ENCODE peak calls at places on chromosomes 3 and 15, in four cellular contexts. One of them, this sample, is unnamed.

GRCh38 chr3:141632779-141633374 is 105.2 kb upstream of the RNF7 start:
- DNase-seq in CD8-positive, alpha-beta T cell: no peak
- DNase-seq in cardiac muscle cell: no peak
- DNase-seq in esophagus squamous epithelium: no peak
- DNase-seq in this sample: no peak

GRCh38 chr3:146177986-146178385 is 17.0 kb upstream of the PLOD2 start:
- DNase-seq in CD8-positive, alpha-beta T cell: no peak
- DNase-seq in esophagus squamous epithelium: no peak
- DNase-seq in cardiac muscle cell: no peak
- DNase-seq in this sample: no peak

GRCh38 chr15:61750271-61751084 is 309.8 kb downstream of the VPS13C start:
- DNase-seq in esophagus squamous epithelium: no peak
- DNase-seq in cardiac muscle cell: no peak
- DNase-seq in CD8-positive, alpha-beta T cell: no peak
- DNase-seq in this sample: no peak

GRCh38 chr15:72864681-72865080 is 81.1 kb upstream of the ADPGK start:
- DNase-seq in esophagus squamous epithelium: no peak
- DNase-seq in CD8-positive, alpha-beta T cell: no peak
- DNase-seq in cardiac muscle cell: no peak
- DNase-seq in this sample: no peak

GRCh38 chr15:55133972-55134371 is 62.8 kb downstream of the RSL24D1 start:
- DNase-seq in cardiac muscle cell: no peak
- DNase-seq in esophagus squamous epithelium: no peak
- DNase-seq in CD8-positive, alpha-beta T cell: no peak
- DNase-seq in this sample: no peak

GRCh38 chr3:177665122-177665808 is 468.0 kb upstream of the TBL1XR1 start:
- DNase-seq in esophagus squamous epithelium: no peak
- DNase-seq in cardiac muscle cell: peak; percentile 28
- DNase-seq in CD8-positive, alpha-beta T cell: no peak
- DNase-seq in this sample: no peak

GRCh38 chr3:50616770-50617095 is 218 bp upstream of the MAPKAPK3 start:
- DNase-seq in esophagus squamous epithelium: peak; percentile 65
- DNase-seq in CD8-positive, alpha-beta T cell: peak; percentile 95
- DNase-seq in cardiac muscle cell: peak; percentile 91
- DNase-seq in this sample: peak; percentile 96

GRCh38 chr15:100903191-100903590 is 16.0 kb upstream of the LRRK1 start:
- DNase-seq in esophagus squamous epithelium: no peak
- DNase-seq in CD8-positive, alpha-beta T cell: no peak
- DNase-seq in cardiac muscle cell: no peak
- DNase-seq in this sample: no peak

GRCh38 chr3:105606052-105606451 is 239.3 kb downstream of the ALCAM start:
- DNase-seq in esophagus squamous epithelium: no peak
- DNase-seq in cardiac muscle cell: peak; percentile 29
- DNase-seq in CD8-positive, alpha-beta T cell: no peak
- DNase-seq in this sample: no peak

GRCh38 chr3:169836942-169837275 is 24.2 kb upstream of the LRRC34 start:
- DNase-seq in esophagus squamous epithelium: no peak
- DNase-seq in cardiac muscle cell: no peak
- DNase-seq in CD8-positive, alpha-beta T cell: no peak
- DNase-seq in this sample: no peak

GRCh38 chr3:143081844-143082778 is 37.5 kb upstream of the CHST2 start:
- DNase-seq in CD8-positive, alpha-beta T cell: no peak
- DNase-seq in esophagus squamous epithelium: peak; percentile 1
- DNase-seq in cardiac muscle cell: no peak
- DNase-seq in this sample: no peak

GRCh38 chr15:33810806-33811205 is 157.5 kb upstream of the CHRM5 start:
- DNase-seq in CD8-positive, alpha-beta T cell: no peak
- DNase-seq in cardiac muscle cell: no peak
- DNase-seq in esophagus squamous epithelium: no peak
- DNase-seq in this sample: no peak

GRCh38 chr3:74267583-74268184 is 346.8 kb downstream of the CNTN3 start:
- DNase-seq in cardiac muscle cell: peak; percentile 79
- DNase-seq in esophagus squamous epithelium: no peak
- DNase-seq in CD8-positive, alpha-beta T cell: no peak
- DNase-seq in this sample: no peak

GRCh38 chr3:48552111-48552911 is 4.3 kb downstream of the PFKFB4 start:
- DNase-seq in esophagus squamous epithelium: no peak
- DNase-seq in cardiac muscle cell: no peak
- DNase-seq in CD8-positive, alpha-beta T cell: no peak
- DNase-seq in this sample: no peak

GRCh38 chr3:124859025-124859424 is 28.1 kb downstream of the ITGB5 start:
- DNase-seq in cardiac muscle cell: peak; percentile 49
- DNase-seq in esophagus squamous epithelium: no peak
- DNase-seq in CD8-positive, alpha-beta T cell: no peak
- DNase-seq in this sample: no peak

GRCh38 chr15:55241895-55242294 is 45.2 kb upstream of the RSL24D1 start:
- DNase-seq in cardiac muscle cell: peak; percentile 32
- DNase-seq in esophagus squamous epithelium: no peak
- DNase-seq in CD8-positive, alpha-beta T cell: no peak
- DNase-seq in this sample: no peak

GRCh38 chr3:77342688-77343087 is 302.8 kb downstream of the ROBO2 start:
- DNase-seq in CD8-positive, alpha-beta T cell: no peak
- DNase-seq in esophagus squamous epithelium: no peak
- DNase-seq in cardiac muscle cell: no peak
- DNase-seq in this sample: no peak

GRCh38 chr15:77784361-77785292 is 151.9 kb upstream of the LINGO1 start:
- DNase-seq in CD8-positive, alpha-beta T cell: no peak
- DNase-seq in esophagus squamous epithelium: no peak
- DNase-seq in cardiac muscle cell: peak; percentile 30
- DNase-seq in this sample: no peak

GRCh38 chr3:128550471-128551126 is 57.6 kb upstream of the GATA2 start:
- DNase-seq in cardiac muscle cell: no peak
- DNase-seq in esophagus squamous epithelium: no peak
- DNase-seq in CD8-positive, alpha-beta T cell: no peak
- DNase-seq in this sample: no peak

GRCh38 chr3:128482857-128483656 is 9.9 kb downstream of the GATA2 start:
- DNase-seq in CD8-positive, alpha-beta T cell: no peak
- DNase-seq in cardiac muscle cell: peak; percentile 70
- DNase-seq in esophagus squamous epithelium: no peak
- DNase-seq in this sample: no peak

GRCh38 chr3:114408763-114409162 is 114.9 kb downstream of the TIGIT start:
- DNase-seq in cardiac muscle cell: no peak
- DNase-seq in CD8-positive, alpha-beta T cell: no peak
- DNase-seq in esophagus squamous epithelium: no peak
- DNase-seq in this sample: no peak

GRCh38 chr3:76753599-76753998 is 286.3 kb upstream of the ROBO2 start:
- DNase-seq in CD8-positive, alpha-beta T cell: no peak
- DNase-seq in cardiac muscle cell: no peak
- DNase-seq in esophagus squamous epithelium: no peak
- DNase-seq in this sample: no peak

GRCh38 chr3:187799942-187800637 is 54.8 kb upstream of the BCL6 start:
- DNase-seq in CD8-positive, alpha-beta T cell: no peak
- DNase-seq in esophagus squamous epithelium: no peak
- DNase-seq in cardiac muscle cell: no peak
- DNase-seq in this sample: no peak

GRCh38 chr3:57646723-57647122 is 46.2 kb downstream of the DENND6A start:
- DNase-seq in cardiac muscle cell: peak; percentile 67
- DNase-seq in esophagus squamous epithelium: no peak
- DNase-seq in CD8-positive, alpha-beta T cell: no peak
- DNase-seq in this sample: peak; percentile 4

GRCh38 chr15:52121896-52122295 is 9.3 kb upstream of the BCL2L10 start:
- DNase-seq in esophagus squamous epithelium: no peak
- DNase-seq in CD8-positive, alpha-beta T cell: no peak
- DNase-seq in cardiac muscle cell: peak; percentile 30
- DNase-seq in this sample: no peak

GRCh38 chr3:134009345-134010000 is 20.3 kb downstream of the SLCO2A1 start:
- DNase-seq in cardiac muscle cell: peak; percentile 69
- DNase-seq in esophagus squamous epithelium: no peak
- DNase-seq in CD8-positive, alpha-beta T cell: no peak
- DNase-seq in this sample: no peak

GRCh38 chr3:134237454-134238145 is 13.1 kb downstream of the RYK start:
- DNase-seq in CD8-positive, alpha-beta T cell: no peak
- DNase-seq in esophagus squamous epithelium: no peak
- DNase-seq in cardiac muscle cell: no peak
- DNase-seq in this sample: no peak

GRCh38 chr15:43134157-43134637 is 811 bp downstream of the TMEM62 start:
- DNase-seq in esophagus squamous epithelium: no peak
- DNase-seq in cardiac muscle cell: no peak
- DNase-seq in CD8-positive, alpha-beta T cell: no peak
- DNase-seq in this sample: peak; percentile 41

GRCh38 chr3:23654571-23654970 is 151.2 kb upstream of the UBE2E1 start:
- DNase-seq in esophagus squamous epithelium: no peak
- DNase-seq in cardiac muscle cell: no peak
- DNase-seq in CD8-positive, alpha-beta T cell: no peak
- DNase-seq in this sample: no peak

GRCh38 chr3:74302959-74303358 is 311.5 kb downstream of the CNTN3 start:
- DNase-seq in esophagus squamous epithelium: no peak
- DNase-seq in cardiac muscle cell: no peak
- DNase-seq in CD8-positive, alpha-beta T cell: no peak
- DNase-seq in this sample: no peak

GRCh38 chr3:179760944-179761343 is 108.1 kb downstream of the USP13 start:
- DNase-seq in cardiac muscle cell: peak; percentile 84
- DNase-seq in esophagus squamous epithelium: no peak
- DNase-seq in CD8-positive, alpha-beta T cell: no peak
- DNase-seq in this sample: no peak

GRCh38 chr15:52667597-52667996 is 11.6 kb downstream of the ATOSA start:
- DNase-seq in CD8-positive, alpha-beta T cell: no peak
- DNase-seq in esophagus squamous epithelium: no peak
- DNase-seq in cardiac muscle cell: peak; percentile 43
- DNase-seq in this sample: no peak

GRCh38 chr3:130733236-130733884 is 13.3 kb downstream of the PIK3R4 start:
- DNase-seq in CD8-positive, alpha-beta T cell: no peak
- DNase-seq in cardiac muscle cell: peak; percentile 63
- DNase-seq in esophagus squamous epithelium: no peak
- DNase-seq in this sample: no peak

GRCh38 chr3:196414469-196414868 is 17.8 kb downstream of the UBXN7 start:
- DNase-seq in esophagus squamous epithelium: no peak
- DNase-seq in cardiac muscle cell: peak; percentile 11
- DNase-seq in CD8-positive, alpha-beta T cell: no peak
- DNase-seq in this sample: no peak

GRCh38 chr15:78968539-78969271 is 23.9 kb upstream of the CTSH start:
- DNase-seq in CD8-positive, alpha-beta T cell: no peak
- DNase-seq in cardiac muscle cell: no peak
- DNase-seq in esophagus squamous epithelium: no peak
- DNase-seq in this sample: no peak

GRCh38 chr3:127304121-127304744 is 16.4 kb upstream of the PRR20G start:
- DNase-seq in CD8-positive, alpha-beta T cell: no peak
- DNase-seq in esophagus squamous epithelium: no peak
- DNase-seq in cardiac muscle cell: no peak
- DNase-seq in this sample: no peak

GRCh38 chr3:72728958-72729467 is 119.2 kb downstream of the SHQ1 start:
- DNase-seq in cardiac muscle cell: no peak
- DNase-seq in esophagus squamous epithelium: no peak
- DNase-seq in CD8-positive, alpha-beta T cell: no peak
- DNase-seq in this sample: no peak

DNA sequence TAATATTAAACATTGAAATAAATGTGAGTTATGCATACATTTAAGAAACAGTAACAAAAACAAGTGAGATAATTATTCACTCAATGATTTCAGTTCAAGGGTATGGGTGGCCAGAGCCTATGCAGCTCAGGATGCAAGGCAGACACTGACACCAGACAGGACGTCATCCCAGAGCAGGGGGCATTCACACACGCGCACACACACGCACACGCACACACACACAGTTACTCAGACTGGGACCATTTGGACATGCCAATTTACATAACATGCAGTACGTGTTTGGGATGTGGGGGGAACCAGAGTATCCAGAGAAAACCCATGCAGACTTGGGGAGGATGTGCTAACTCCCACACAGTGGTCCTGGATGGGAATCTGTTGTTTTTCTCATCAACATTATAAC is 24.9 kb downstream of the CD200 start:
- DNase-seq in esophagus squamous epithelium: no peak
- DNase-seq in cardiac muscle cell: no peak
- DNase-seq in CD8-positive, alpha-beta T cell: no peak
- DNase-seq in this sample: peak; percentile 76
- H3K4me1 ChIP-seq in esophagus squamous epithelium: peaks cover 17% of the 10 kb centered on the region
- H3K4me1 ChIP-seq in cardiac muscle cell: no peaks in the 10 kb centered on the region
- H3K4me1 ChIP-seq in CD8-positive, alpha-beta T cell: no peaks in the 10 kb centered on the region
- H3K4me1 ChIP-seq in this sample: peaks cover 12% of the 10 kb centered on the region

GRCh38 chr3:13042932-13043275 is 30.3 kb downstream of the IQSEC1 start:
- DNase-seq in cardiac muscle cell: no peak
- DNase-seq in esophagus squamous epithelium: no peak
- DNase-seq in CD8-positive, alpha-beta T cell: no peak
- DNase-seq in this sample: no peak
- H3K4me1 ChIP-seq in cardiac muscle cell: peaks cover 2% of the 10 kb centered on the region
- H3K4me1 ChIP-seq in esophagus squamous epithelium: peaks cover 5% of the 10 kb centered on the region
- H3K4me1 ChIP-seq in CD8-positive, alpha-beta T cell: peaks cover 7% of the 10 kb centered on the region
- H3K4me1 ChIP-seq in this sample: peaks cover 4% of the 10 kb centered on the region

GRCh38 chr3:29426302-29427226 is 145.7 kb downstream of the RBMS3 start:
- DNase-seq in CD8-positive, alpha-beta T cell: no peak
- DNase-seq in cardiac muscle cell: no peak
- DNase-seq in esophagus squamous epithelium: no peak
- DNase-seq in this sample: no peak

GRCh38 chr3:29429055-29429454 is 148.2 kb downstream of the RBMS3 start:
- DNase-seq in CD8-positive, alpha-beta T cell: no peak
- DNase-seq in cardiac muscle cell: no peak
- DNase-seq in esophagus squamous epithelium: no peak
- DNase-seq in this sample: no peak

GRCh38 chr3:29427266-29428103 is 146.6 kb downstream of the RBMS3 start:
- DNase-seq in cardiac muscle cell: peak; percentile 62
- DNase-seq in CD8-positive, alpha-beta T cell: no peak
- DNase-seq in esophagus squamous epithelium: no peak
- DNase-seq in this sample: no peak

DNA sequence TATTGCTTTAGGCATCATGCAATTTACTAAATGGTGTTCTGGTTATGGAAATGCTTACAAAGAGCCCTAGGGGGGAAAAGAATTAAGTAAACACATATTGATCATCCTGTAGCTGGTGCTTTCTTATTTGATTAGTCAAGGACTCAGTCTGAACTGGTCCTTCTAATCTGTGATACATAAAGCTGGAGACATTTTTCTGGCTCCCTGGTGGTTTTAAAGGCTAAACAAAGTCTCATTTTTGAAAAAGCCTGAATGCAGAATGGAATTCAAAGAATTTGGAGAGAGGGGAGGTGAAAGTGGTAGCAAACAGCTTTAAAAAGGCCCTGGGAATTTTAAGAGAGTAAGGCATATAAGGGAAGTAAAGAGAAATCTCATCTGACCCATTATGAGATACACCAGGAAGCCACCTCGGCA is 149.7 kb downstream of the RBMS3 start:
- DNase-seq in esophagus squamous epithelium: no peak
- DNase-seq in cardiac muscle cell: peak; percentile 71
- DNase-seq in CD8-positive, alpha-beta T cell: no peak
- DNase-seq in this sample: no peak
- H3K4me1 ChIP-seq in esophagus squamous epithelium: peaks cover 30% of the 10 kb centered on the region
- H3K4me1 ChIP-seq in cardiac muscle cell: peaks cover 6% of the 10 kb centered on the region
- H3K4me1 ChIP-seq in CD8-positive, alpha-beta T cell: no peaks in the 10 kb centered on the region
- H3K4me1 ChIP-seq in this sample: no peaks in the 10 kb centered on the region

DNA sequence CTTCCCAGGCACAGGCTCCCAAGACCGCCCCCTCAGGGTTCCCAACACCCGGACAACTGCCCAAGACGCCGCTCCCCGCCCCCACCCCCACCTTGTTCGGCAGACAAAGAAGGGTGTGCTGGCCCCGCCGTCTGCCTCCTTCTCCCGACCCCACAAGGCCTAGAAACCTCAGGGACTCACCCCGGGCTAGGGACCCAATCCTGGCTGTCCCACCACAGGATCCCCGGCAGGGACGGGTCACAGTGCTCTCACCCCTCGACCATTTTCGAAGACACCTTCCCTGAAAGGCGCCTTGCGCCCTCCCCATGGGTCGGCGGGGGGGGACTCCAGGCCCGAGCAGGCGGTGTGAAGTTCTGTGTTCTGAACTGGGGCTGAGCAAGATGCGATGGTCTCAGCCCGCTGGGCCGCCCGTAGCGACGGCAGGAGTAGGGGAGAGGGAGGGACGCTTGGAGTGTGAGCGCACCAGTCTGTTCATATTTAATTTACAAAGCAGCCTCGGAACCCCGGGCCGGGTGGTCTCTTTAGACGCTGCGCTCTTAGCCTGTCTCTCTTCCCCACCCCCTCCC is 1.5 kb upstream of the ISLR2 start:
- DNase-seq in esophagus squamous epithelium: no peak
- DNase-seq in CD8-positive, alpha-beta T cell: no peak
- DNase-seq in cardiac muscle cell: no peak
- DNase-seq in this sample: no peak
- H3K4me1 ChIP-seq in esophagus squamous epithelium: peaks cover 55% of the 10 kb centered on the region
- H3K4me1 ChIP-seq in CD8-positive, alpha-beta T cell: peaks cover 25% of the 10 kb centered on the region
- H3K4me1 ChIP-seq in cardiac muscle cell: peaks cover 6% of the 10 kb centered on the region
- H3K4me1 ChIP-seq in this sample: peaks cover 25% of the 10 kb centered on the region